ENCODE peak calls at places on chromosomes 2 and 18, in ten cellular contexts. X is mucosa of descending colon; E is GM04503; Z is renal cortical epithelial cell; P is NCI-H446 treated with DMSO at 0.1 percent for 48 hours; U is KG1; H is stimulated activated CD4-positive, alpha-beta T cell treated with anti-CD3 and anti-CD28 coated beads, Interleukin-2, amount 100 ng/mL, for 48 hours; S is naive B cell; N is adrenal gland; K is stimulated activated CD8-positive, alpha-beta memory T cell treated with anti-CD3 and anti-CD28 coated beads, Interleukin-12 subunit alpha, Interleukin-12 subunit beta, amount 100 ng/mL, for 1 hour. I is an unnamed sample.

GRCh38 chr2:101829018-101829396 is 131.5 kb downstream of the MAP4K4 start:
- DNase-seq in U (no peak), K (no peak), N (no peak), E (no peak), Z (no peak), X (no peak), S (no peak), H (no peak), P (no peak), I (no peak)

GRCh38 chr2:221129657-221130056 is 442.4 kb downstream of the EPHA4 start:
- DNase-seq in S (no peak), X (no peak), K (no peak), E (no peak), Z (no peak), H (no peak), P (no peak), N (no peak), U (no peak), I (no peak)

GRCh38 chr2:138787053-138787666 is 7.0 kb upstream of the NXPH2 start:
- DNase-seq in H (no peak), X (no peak), U (peak), E (no peak), N (no peak), P (peak), K (no peak), S (peak), Z (peak), I (peak)

GRCh38 chr2:14016289-14016955 is 616.1 kb upstream of the LRATD1 start:
- DNase-seq in H (no peak), P (no peak), X (no peak), N (peak), E (no peak), U (no peak), S (no peak), Z (peak), K (no peak), I (no peak)

GRCh38 chr2:191866195-191866594 is 19.3 kb upstream of the CAVIN2 start:
- DNase-seq in Z (no peak), S (no peak), K (no peak), U (no peak), E (no peak), H (no peak), P (no peak), N (no peak), X (no peak), I (no peak)

GRCh38 chr18:65326831-65327230 is 424.0 kb upstream of the CDH7 start:
- DNase-seq in U (no peak), P (no peak), H (no peak), E (no peak), N (no peak), S (no peak), X (no peak), Z (no peak), K (no peak), I (no peak)

GRCh38 chr2:197434541-197435513 is at the start of gene SF3B1:
- DNase-seq in N (peak), Z (peak), U (peak), S (peak), X (peak), K (peak), E (peak), H (peak), P (peak), I (peak)

GRCh38 chr2:72965770-72966430 is 48.6 kb downstream of the EMX1 start:
- DNase-seq in H (no peak), N (no peak), S (no peak), E (no peak), K (no peak), Z (peak), P (no peak), X (no peak), U (no peak), I (no peak)

GRCh38 chr2:95310651-95311050 is 13.5 kb downstream of the KCNIP3 start:
- DNase-seq in N (no peak), H (no peak), X (no peak), E (no peak), P (no peak), K (no peak), S (no peak), U (no peak), Z (peak), I (no peak)

GRCh38 chr2:70886541-70886987 is 49.1 kb upstream of the ATP6V1B1 start:
- DNase-seq in K (no peak), H (no peak), P (no peak), X (no peak), Z (no peak), N (no peak), S (no peak), U (no peak), E (no peak), I (no peak)